ENCODE peak calls at places on chromosomes 13 and 19, in five cellular contexts. H is AG04450, C is cardiac muscle cell, V is DMS153, J is DND-41. N is an unnamed sample.
A peak's percentile ranks its signal among the peaks of the same experiment; 100 is the strongest.

GRCh38 chr19:42313096-42313839 is at the start of gene TMEM145:
- DNase-seq in H (no peak), C (peak; percentile 52), V (no peak), J (peak; percentile 50), N (no peak)

GRCh38 chr19:4059493-4059880 is 7.2 kb downstream of the ZBTB7A start:
- DNase-seq in H (no peak), C (no peak), V (no peak), J (no peak), N (no peak)

GRCh38 chr19:16351133-16351809 is 26.6 kb downstream of the KLF2 start:
- DNase-seq in H (no peak), C (no peak), V (no peak), J (no peak), N (no peak)

GRCh38 chr13:111857846-111858560 is 208.9 kb upstream of the SOX1 start:
- DNase-seq in H (no peak), C (no peak), V (no peak), J (no peak), N (no peak)

GRCh38 chr19:49415102-49415809 is 8.0 kb downstream of the PTH2 start:
- DNase-seq in H (no peak), C (peak; percentile 86), V (no peak), J (no peak), N (no peak)

GRCh38 chr19:45419396-45419795 is 4.3 kb downstream of the ERCC1 start:
- DNase-seq in H (no peak), C (no peak), V (no peak), J (peak; percentile 36), N (no peak)

GRCh38 chr19:33872445-33873320 is 76.0 kb downstream of the KCTD15 start:
- DNase-seq in H (no peak), C (no peak), V (no peak), J (no peak), N (no peak)

GRCh38 chr19:6278740-6279619 is 795 bp downstream of the MLLT1 start:
- DNase-seq in H (no peak), C (no peak), V (no peak), J (peak; percentile 32), N (no peak)

GRCh38 chr19:35063940-35064818 is 22.7 kb downstream of the HPN start:
- DNase-seq in H (no peak), C (peak; percentile 51), V (no peak), J (no peak), N (no peak)

GRCh38 chr19:46116121-46116520 is 8.4 kb downstream of the IGFL3 start:
- DNase-seq in H (no peak), C (no peak), V (no peak), J (no peak), N (no peak)

GRCh38 chr13:20492641-20493040 is 33.0 kb downstream of the CRYL1 start:
- DNase-seq in H (no peak), C (peak; percentile 22), V (no peak), J (peak; percentile 39), N (no peak)

GRCh38 chr19:38649305-38650179 is 2.1 kb downstream of the ACTN4 start:
- DNase-seq in H (no peak), C (no peak), V (no peak), J (no peak), N (no peak)

GRCh38 chr13:34513526-34513925 is 428.5 kb upstream of the NBEA start:
- DNase-seq in H (no peak), C (no peak), V (no peak), J (no peak), N (no peak)

GRCh38 chr13:80010846-80011245 is 330.1 kb downstream of the SPRY2 start:
- DNase-seq in H (no peak), C (no peak), V (no peak), J (no peak), N (no peak)

GRCh38 chr19:29001006-29001921 is 211.7 kb downstream of the UQCRFS1 start:
- DNase-seq in H (no peak), C (peak; percentile 9), V (no peak), J (no peak), N (no peak)

GRCh38 chr13:30877335-30877734 is 28.7 kb upstream of the MEDAG start:
- DNase-seq in H (no peak), C (peak; percentile 64), V (no peak), J (no peak), N (no peak)

GRCh38 chr19:15672580-15673175 is at the start of gene CYP4F12:
- DNase-seq in H (no peak), C (peak; percentile 81), V (peak; percentile 61), J (peak; percentile 31), N (peak; percentile 87)

GRCh38 chr19:17737690-17738153 is 13.6 kb upstream of the FCHO1 start:
- DNase-seq in H (no peak), C (no peak), V (no peak), J (no peak), N (no peak)

GRCh38 chr13:39485314-39485700 is 117.7 kb downstream of the LHFPL6 start:
- DNase-seq in H (no peak), C (peak; percentile 35), V (no peak), J (no peak), N (no peak)

GRCh38 chr19:48553676-48554384 is 1.9 kb downstream of the SULT2B1 start:
- DNase-seq in H (no peak), C (peak; percentile 72), V (no peak), J (no peak), N (no peak)

GRCh38 chr13:50911051-50911690 is 1.6 kb downstream of the RNASEH2B start:
- DNase-seq in H (no peak), C (peak; percentile 17), V (no peak), J (peak; percentile 40), N (no peak)

N was measured in left ventricle myocardium inferior.